ENCODE peak calls at places on chromosomes 5 and 9, in four cellular contexts. D is WTC11, Z is HepG2, H is K562. L is an unnamed sample.

GRCh38 chr5:17431272-17432050 is 66.6 kb upstream of the TAF11L2 start:
- DNase-seq in D (no peak), H (no peak), Z (no peak), L (no peak)

GRCh38 chr9:91101598-91102168 is 260.0 kb downstream of the AUH start:
- DNase-seq in H (no peak), Z (no peak), D (no peak), L (no peak)

GRCh38 chr9:120708526-120709224 is 5.6 kb downstream of the MEGF9 start:
- DNase-seq in Z (no peak), D (no peak), H (no peak), L (no peak)

GRCh38 chr9:87180361-87180760 is 233.1 kb upstream of the GAS1 start:
- DNase-seq in H (peak), Z (no peak), D (no peak), L (no peak)

GRCh38 chr5:16179936-16180788 is 571 bp upstream of the MARCHF11 start:
- DNase-seq in H (no peak), Z (no peak), D (peak), L (no peak)

GRCh38 chr9:127999461-127999860 is 18.7 kb upstream of the EEIG1 start:
- DNase-seq in D (no peak), Z (no peak), H (no peak), L (no peak)

GRCh38 chr5:77211013-77211690 is 672 bp downstream of the PDE8B start:
- DNase-seq in D (peak), Z (no peak), H (no peak), L (no peak)

GRCh38 chr9:110986529-110986928 is 51.7 kb downstream of the LPAR1 start:
- DNase-seq in D (no peak), H (no peak), Z (no peak), L (no peak)

GRCh38 chr9:108093773-108094675 is 604.5 kb upstream of the KLF4 start:
- DNase-seq in D (no peak), H (peak), Z (peak), L (no peak)

GRCh38 chr5:125560476-125561225 is 814.2 kb upstream of the ZNF608 start:
- DNase-seq in H (no peak), D (no peak), Z (no peak), L (no peak)

GRCh38 chr5:41748631-41749030 is 121.6 kb downstream of the OXCT1 start:
- DNase-seq in Z (no peak), D (no peak), H (no peak), L (no peak)

GRCh38 chr5:105924366-105924765 is 1746.4 kb downstream of the EFNA5 start:
- DNase-seq in Z (no peak), H (no peak), D (no peak), L (no peak)

GRCh38 chr9:87390361-87390760 is 107.3 kb upstream of the DAPK1 start:
- DNase-seq in H (no peak), D (no peak), Z (no peak), L (no peak)

GRCh38 chr9:89428901-89429890 is 68.7 kb downstream of the SEMA4D start:
- DNase-seq in Z (no peak), D (peak), H (peak), L (no peak)

GRCh38 chr5:141519605-141520288 is 30.9 kb downstream of the PCDHGC5 start:
- DNase-seq in D (no peak), Z (no peak), H (no peak), L (no peak)

GRCh38 chr9:87891754-87892153 is 9.1 kb downstream of the SPATA31E1 start:
- DNase-seq in H (no peak), Z (no peak), D (no peak), L (no peak)

GRCh38 chr5:9545959-9546851 is at the start of gene SEMA5A:
- DNase-seq in H (peak), Z (no peak), D (peak), L (no peak)

GRCh38 chr9:76729980-76730737 is 34.1 kb upstream of the PCA3 start:
- DNase-seq in D (no peak), H (no peak), Z (peak), L (no peak)

GRCh38 chr9:31839273-31839672 is 545.2 kb upstream of the ACO1 start:
- DNase-seq in Z (peak), H (no peak), D (no peak), L (no peak)

GRCh38 chr5:100890514-100891008 is 12.5 kb downstream of the ST8SIA4 start:
- DNase-seq in D (no peak), H (no peak), Z (no peak), L (no peak)

GRCh38 chr5:317086-317811 is 4.3 kb upstream of the AHRR start:
- DNase-seq in H (peak), D (peak), Z (peak), L (peak)

GRCh38 chr9:115202181-115202580 is 84.2 kb upstream of the TNC start:
- DNase-seq in Z (no peak), D (no peak), H (no peak), L (no peak)

GRCh38 chr9:82457959-82458358 is 469.4 kb downstream of the SPATA31D1 start:
- DNase-seq in D (no peak), Z (no peak), H (no peak), L (no peak)

GRCh38 chr9:80285325-80285724 is 713.6 kb downstream of the TLE4 start:
- DNase-seq in D (peak), Z (no peak), H (no peak), L (peak)

GRCh38 chr9:137564134-137564533 is 12.5 kb downstream of the MRPL41 start:
- DNase-seq in H (no peak), D (no peak), Z (no peak), L (no peak)

GRCh38 chr9:120443976-120444375 is 136.0 kb downstream of the CDK5RAP2 start:
- DNase-seq in D (no peak), H (no peak), Z (no peak), L (no peak)

GRCh38 chr9:27602107-27602836 is 29.0 kb upstream of the C9orf72 start:
- DNase-seq in Z (no peak), D (no peak), H (no peak), L (no peak)

GRCh38 chr5:62578540-62578939 is at the start of gene LRRC70:
- DNase-seq in H (peak), Z (peak), D (no peak), L (no peak)
- TF ChIP-seq ELF4 in H (no peak), Z (no peak), D (no peak), L (no peak)

DNA sequence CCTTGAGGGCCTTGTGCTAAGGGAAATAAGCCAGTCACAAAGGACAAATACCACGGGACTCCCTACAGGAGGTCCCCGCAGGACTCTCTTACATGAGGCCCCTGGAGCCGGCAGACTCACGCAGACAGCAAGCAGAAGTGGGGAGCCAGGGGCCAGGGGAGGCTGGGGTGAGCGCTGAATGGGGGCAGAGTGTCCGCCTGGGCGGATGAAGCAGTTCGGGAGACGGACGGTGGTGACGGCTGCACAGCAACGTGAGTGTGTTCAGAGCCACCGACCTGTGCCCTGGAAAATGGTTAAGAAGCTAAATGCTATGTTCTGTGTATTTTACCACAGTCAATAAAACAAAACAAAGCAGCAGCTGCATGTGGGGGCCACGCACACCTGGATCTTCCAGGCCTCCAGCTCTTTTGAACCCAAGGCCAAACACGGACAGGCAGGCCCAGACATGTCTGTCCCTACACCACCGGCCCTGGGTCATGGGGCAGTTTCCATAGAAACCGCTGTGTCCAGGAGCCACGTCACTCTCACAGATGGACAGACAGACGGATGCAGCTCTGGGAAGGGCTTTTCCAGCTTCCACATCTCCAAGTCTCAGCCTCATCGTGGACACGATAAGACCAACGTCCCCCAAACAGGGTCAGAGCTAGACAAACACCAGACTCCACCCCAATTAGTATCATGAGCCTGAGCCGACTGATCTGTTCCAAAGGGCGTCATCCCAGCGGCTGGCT is 103.9 kb downstream of the VAV2 start:
- DNase-seq in D (no peak), Z (peak), H (peak), L (peak)
- TF ChIP-seq SP1 in D (no peak), Z (no peak), H (no peak), L (no peak)

DNA sequence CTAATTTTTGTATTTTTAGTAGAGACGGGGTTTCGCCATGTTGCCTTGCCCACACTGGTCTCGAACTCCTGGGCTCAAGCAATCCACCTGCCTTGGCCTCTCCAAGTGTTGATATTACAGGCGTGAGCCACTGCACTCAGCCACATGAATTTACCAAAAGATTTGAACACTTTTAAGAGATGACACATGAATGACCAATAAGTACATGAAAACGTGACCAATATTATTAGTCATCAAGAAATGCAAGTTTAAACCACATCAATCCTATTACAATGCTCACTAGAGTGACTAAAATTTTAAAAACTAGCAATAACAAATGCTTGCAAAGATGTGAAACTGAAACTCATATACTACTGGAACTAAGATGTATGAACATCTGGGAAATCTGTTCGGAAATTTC is 54.3 kb downstream of the NR6A1 start:
- DNase-seq in H (no peak), D (no peak), Z (no peak), L (no peak)
- TF ChIP-seq ELF4 in H (no peak), D (no peak), Z (no peak), L (no peak)

DNA sequence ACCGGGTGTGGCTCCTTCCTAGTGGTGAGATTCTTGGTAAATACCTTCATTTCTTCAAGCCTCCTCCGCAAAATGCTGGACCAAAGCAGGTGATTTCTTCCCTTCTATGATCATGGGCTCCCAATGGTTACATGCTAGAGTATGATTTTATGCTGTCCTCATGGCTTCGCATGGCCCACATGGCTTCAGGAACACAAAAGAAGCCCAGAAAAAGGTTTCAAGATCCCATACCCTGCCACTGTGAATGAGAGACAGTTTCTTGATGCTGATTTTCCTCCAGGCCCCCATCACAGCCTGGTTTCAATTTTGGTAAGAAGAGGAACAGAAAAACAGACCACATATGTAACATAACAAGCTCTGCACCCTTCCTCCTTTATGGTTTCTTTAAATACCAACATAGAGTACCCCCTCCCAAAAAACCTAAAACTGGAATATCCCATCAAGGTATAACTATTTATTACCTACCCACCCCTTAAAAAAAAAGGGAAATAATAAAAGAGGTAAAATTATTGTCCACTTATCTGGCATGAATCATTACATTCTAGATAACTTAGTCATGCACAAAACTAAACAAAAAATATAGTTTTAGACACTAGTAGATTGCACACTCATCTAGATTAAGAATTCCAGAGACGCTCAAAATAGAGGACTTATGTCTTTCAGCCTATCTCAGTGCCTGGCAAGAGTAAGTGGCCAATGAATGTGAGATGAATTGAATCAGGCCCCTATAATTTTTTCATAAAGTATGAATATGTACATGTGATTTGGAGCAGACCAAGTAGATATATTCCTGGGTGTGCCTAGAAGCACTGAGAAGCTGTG is 2.3 kb upstream of the RXFP3 start:
- DNase-seq in H (no peak), Z (no peak), D (no peak), L (no peak)
- TF ChIP-seq SP1 in H (no peak), Z (no peak), D (no peak), L (no peak)

L was measured in HEK293T.